ENCODE peak calls at places on chromosomes 11 and 22, in ten cellular contexts. One of them, this sample, is unnamed.
A peak's percentile ranks its signal among the peaks of the same experiment; 100 is the strongest.

GRCh38 chr11:123357990-123358827 is 71.9 kb upstream of the GRAMD1B start:
- DNase-seq in heart left ventricle: peak; percentile 65
- DNase-seq in uterus: no peak
- DNase-seq in H1: peak; percentile 68
- DNase-seq in tibial nerve: no peak
- DNase-seq in endothelial cell of umbilical vein: no peak
- DNase-seq in GM12892: peak; percentile 50
- DNase-seq in IMR-90: peak; percentile 2
- DNase-seq in A549: no peak
- DNase-seq in body of pancreas: no peak
- DNase-seq in this sample: no peak

GRCh38 chr11:35615911-35616900 is 2.1 kb upstream of the FJX1 start:
- DNase-seq in H1: no peak
- DNase-seq in heart left ventricle: no peak
- DNase-seq in tibial nerve: no peak
- DNase-seq in A549: peak; percentile 52
- DNase-seq in IMR-90: peak; percentile 74
- DNase-seq in endothelial cell of umbilical vein: peak; percentile 61
- DNase-seq in GM12892: no peak
- DNase-seq in uterus: peak; percentile 28
- DNase-seq in body of pancreas: no peak
- DNase-seq in this sample: peak; percentile 42

GRCh38 chr11:24513837-24514594 is 17.2 kb downstream of the LUZP2 start:
- DNase-seq in H1: no peak
- DNase-seq in endothelial cell of umbilical vein: no peak
- DNase-seq in tibial nerve: no peak
- DNase-seq in body of pancreas: no peak
- DNase-seq in uterus: no peak
- DNase-seq in IMR-90: no peak
- DNase-seq in GM12892: no peak
- DNase-seq in heart left ventricle: no peak
- DNase-seq in A549: no peak
- DNase-seq in this sample: no peak

GRCh38 chr11:119046489-119046888 is 10.5 kb downstream of the HYOU1 start:
- DNase-seq in H1: no peak
- DNase-seq in body of pancreas: no peak
- DNase-seq in A549: no peak
- DNase-seq in tibial nerve: no peak
- DNase-seq in IMR-90: no peak
- DNase-seq in endothelial cell of umbilical vein: no peak
- DNase-seq in heart left ventricle: no peak
- DNase-seq in GM12892: no peak
- DNase-seq in uterus: no peak
- DNase-seq in this sample: no peak

GRCh38 chr11:131978351-131978750 is 607.9 kb downstream of the NTM start:
- DNase-seq in A549: no peak
- DNase-seq in heart left ventricle: no peak
- DNase-seq in IMR-90: no peak
- DNase-seq in GM12892: no peak
- DNase-seq in endothelial cell of umbilical vein: no peak
- DNase-seq in H1: no peak
- DNase-seq in body of pancreas: no peak
- DNase-seq in tibial nerve: no peak
- DNase-seq in uterus: no peak
- DNase-seq in this sample: no peak

GRCh38 chr11:41457216-41458014 is 2.0 kb downstream of the LRRC4C start:
- DNase-seq in A549: no peak
- DNase-seq in H1: no peak
- DNase-seq in body of pancreas: no peak
- DNase-seq in IMR-90: no peak
- DNase-seq in GM12892: no peak
- DNase-seq in tibial nerve: no peak
- DNase-seq in endothelial cell of umbilical vein: no peak
- DNase-seq in heart left ventricle: no peak
- DNase-seq in uterus: no peak
- DNase-seq in this sample: no peak

GRCh38 chr22:40606306-40606705 is 30.2 kb downstream of the MRTFA start:
- DNase-seq in body of pancreas: no peak
- DNase-seq in uterus: no peak
- DNase-seq in endothelial cell of umbilical vein: no peak
- DNase-seq in GM12892: no peak
- DNase-seq in tibial nerve: no peak
- DNase-seq in A549: no peak
- DNase-seq in heart left ventricle: no peak
- DNase-seq in H1: no peak
- DNase-seq in IMR-90: no peak
- DNase-seq in this sample: no peak

GRCh38 chr11:2271327-2272240 is 1.2 kb upstream of the ASCL2 start:
- DNase-seq in A549: no peak
- DNase-seq in H1: peak; percentile 56
- DNase-seq in tibial nerve: no peak
- DNase-seq in IMR-90: no peak
- DNase-seq in uterus: no peak
- DNase-seq in GM12892: no peak
- DNase-seq in heart left ventricle: no peak
- DNase-seq in body of pancreas: no peak
- DNase-seq in endothelial cell of umbilical vein: no peak
- DNase-seq in this sample: no peak

GRCh38 chr11:123973816-123974215 is 3.8 kb downstream of the OR10S1 start:
- DNase-seq in tibial nerve: no peak
- DNase-seq in body of pancreas: no peak
- DNase-seq in IMR-90: peak; percentile 4
- DNase-seq in H1: no peak
- DNase-seq in GM12892: no peak
- DNase-seq in endothelial cell of umbilical vein: peak; percentile 96
- DNase-seq in A549: no peak
- DNase-seq in heart left ventricle: no peak
- DNase-seq in uterus: no peak
- DNase-seq in this sample: peak; percentile 9

DNA sequence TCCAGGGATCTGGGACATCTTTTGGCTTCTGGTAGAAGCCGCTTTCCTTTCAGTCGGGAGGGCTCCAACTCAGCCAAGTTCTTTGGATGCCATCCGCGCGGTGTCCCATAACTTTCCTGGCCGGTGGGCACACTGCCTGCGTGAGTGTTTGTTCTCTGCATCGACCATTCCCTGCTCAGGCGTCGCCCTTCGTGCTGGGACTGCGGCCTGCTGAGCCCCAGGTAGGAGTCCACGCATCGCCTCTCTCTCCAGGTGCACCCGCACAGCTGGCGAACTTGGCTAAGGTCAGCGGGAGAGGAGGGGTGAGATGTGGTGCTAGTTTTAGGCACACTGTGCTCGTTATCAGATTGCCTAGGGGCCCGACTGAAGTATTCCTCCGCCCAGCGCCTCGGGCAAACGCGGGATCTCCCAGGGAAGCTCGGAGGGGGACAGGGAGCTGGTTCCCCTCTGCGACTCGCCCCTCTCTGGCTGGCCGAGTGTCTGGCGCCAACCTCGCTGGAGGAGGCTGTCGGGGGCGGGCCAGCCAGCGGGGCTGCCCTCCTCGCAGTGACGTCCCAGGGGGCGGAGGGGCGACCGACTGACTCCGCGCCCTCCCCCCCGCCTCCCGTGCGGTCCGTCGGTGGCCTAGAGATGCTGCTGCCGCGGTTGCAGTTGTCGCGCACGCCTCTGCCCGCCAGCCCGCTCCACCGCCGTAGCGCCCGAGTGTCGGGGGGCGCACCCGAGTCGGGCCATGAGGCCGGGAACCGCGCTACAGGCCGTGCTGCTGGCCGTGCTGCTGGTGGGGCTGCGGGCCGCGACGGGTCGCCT is at the start of gene LAYN:
- DNase-seq in A549: no peak
- DNase-seq in uterus: peak; percentile 69
- DNase-seq in IMR-90: peak; percentile 62
- DNase-seq in H1: peak; percentile 76
- DNase-seq in body of pancreas: peak; percentile 13
- DNase-seq in GM12892: peak; percentile 23
- DNase-seq in endothelial cell of umbilical vein: no peak
- DNase-seq in heart left ventricle: peak; percentile 76
- DNase-seq in tibial nerve: no peak
- DNase-seq in this sample: peak; percentile 55
- TF ChIP-seq POLR2A in A549: no peak
- TF ChIP-seq POLR2A in uterus: peak; percentile 38
- TF ChIP-seq POLR2A in IMR-90: peak; percentile 79
- TF ChIP-seq POLR2A in H1: no peak
- TF ChIP-seq POLR2A in body of pancreas: no peak
- TF ChIP-seq POLR2A in GM12892: no peak
- TF ChIP-seq POLR2A in endothelial cell of umbilical vein: no peak
- TF ChIP-seq POLR2A in heart left ventricle: no peak
- TF ChIP-seq POLR2A in tibial nerve: no peak
- TF ChIP-seq POLR2A in this sample: peak; percentile 50

GRCh38 chr11:69010964-69011623 is 2.0 kb downstream of the MRGPRF start:
- DNase-seq in IMR-90: peak; percentile 77
- DNase-seq in heart left ventricle: peak; percentile 86
- DNase-seq in A549: no peak
- DNase-seq in GM12892: no peak
- DNase-seq in endothelial cell of umbilical vein: no peak
- DNase-seq in body of pancreas: peak; percentile 57
- DNase-seq in tibial nerve: peak; percentile 72
- DNase-seq in H1: peak; percentile 88
- DNase-seq in uterus: peak; percentile 88
- DNase-seq in this sample: peak; percentile 58
- TF ChIP-seq POLR2A in IMR-90: no peak
- TF ChIP-seq POLR2A in heart left ventricle: no peak
- TF ChIP-seq POLR2A in A549: no peak
- TF ChIP-seq POLR2A in GM12892: no peak
- TF ChIP-seq POLR2A in endothelial cell of umbilical vein: no peak
- TF ChIP-seq POLR2A in body of pancreas: peak; percentile 33
- TF ChIP-seq POLR2A in tibial nerve: peak; percentile 56
- TF ChIP-seq POLR2A in H1: no peak
- TF ChIP-seq POLR2A in uterus: peak; percentile 75
- TF ChIP-seq POLR2A in this sample: no peak

GRCh38 chr22:42721045-42721434 is 370 bp upstream of the A4GALT start:
- DNase-seq in uterus: no peak
- DNase-seq in endothelial cell of umbilical vein: no peak
- DNase-seq in IMR-90: no peak
- DNase-seq in body of pancreas: no peak
- DNase-seq in A549: no peak
- DNase-seq in heart left ventricle: no peak
- DNase-seq in GM12892: no peak
- DNase-seq in H1: no peak
- DNase-seq in tibial nerve: no peak
- DNase-seq in this sample: no peak

GRCh38 chr22:42717197-42717967 is 3.3 kb downstream of the A4GALT start:
- DNase-seq in tibial nerve: no peak
- DNase-seq in heart left ventricle: no peak
- DNase-seq in IMR-90: no peak
- DNase-seq in H1: no peak
- DNase-seq in body of pancreas: no peak
- DNase-seq in GM12892: no peak
- DNase-seq in endothelial cell of umbilical vein: no peak
- DNase-seq in A549: no peak
- DNase-seq in uterus: peak; percentile 82
- DNase-seq in this sample: no peak

GRCh38 chr22:42719656-42720262 is 911 bp downstream of the A4GALT start:
- DNase-seq in uterus: no peak
- DNase-seq in tibial nerve: no peak
- DNase-seq in H1: no peak
- DNase-seq in A549: no peak
- DNase-seq in heart left ventricle: no peak
- DNase-seq in IMR-90: no peak
- DNase-seq in endothelial cell of umbilical vein: no peak
- DNase-seq in GM12892: no peak
- DNase-seq in body of pancreas: no peak
- DNase-seq in this sample: no peak

GRCh38 chr22:42720263-42721044 is at the start of gene A4GALT:
- DNase-seq in endothelial cell of umbilical vein: no peak
- DNase-seq in uterus: no peak
- DNase-seq in body of pancreas: no peak
- DNase-seq in A549: no peak
- DNase-seq in tibial nerve: no peak
- DNase-seq in H1: peak; percentile 71
- DNase-seq in heart left ventricle: no peak
- DNase-seq in IMR-90: no peak
- DNase-seq in GM12892: no peak
- DNase-seq in this sample: no peak

GRCh38 chr22:42719133-42719532 is 1.5 kb downstream of the A4GALT start:
- DNase-seq in endothelial cell of umbilical vein: no peak
- DNase-seq in A549: no peak
- DNase-seq in heart left ventricle: no peak
- DNase-seq in body of pancreas: no peak
- DNase-seq in uterus: no peak
- DNase-seq in GM12892: no peak
- DNase-seq in IMR-90: no peak
- DNase-seq in H1: no peak
- DNase-seq in tibial nerve: no peak
- DNase-seq in this sample: no peak
- TF ChIP-seq POLR2A in endothelial cell of umbilical vein: no peak
- TF ChIP-seq POLR2A in A549: no peak
- TF ChIP-seq POLR2A in heart left ventricle: no peak
- TF ChIP-seq POLR2A in body of pancreas: no peak
- TF ChIP-seq POLR2A in uterus: no peak
- TF ChIP-seq POLR2A in GM12892: no peak
- TF ChIP-seq POLR2A in IMR-90: no peak
- TF ChIP-seq POLR2A in H1: no peak
- TF ChIP-seq POLR2A in tibial nerve: no peak
- TF ChIP-seq POLR2A in this sample: no peak

DNA sequence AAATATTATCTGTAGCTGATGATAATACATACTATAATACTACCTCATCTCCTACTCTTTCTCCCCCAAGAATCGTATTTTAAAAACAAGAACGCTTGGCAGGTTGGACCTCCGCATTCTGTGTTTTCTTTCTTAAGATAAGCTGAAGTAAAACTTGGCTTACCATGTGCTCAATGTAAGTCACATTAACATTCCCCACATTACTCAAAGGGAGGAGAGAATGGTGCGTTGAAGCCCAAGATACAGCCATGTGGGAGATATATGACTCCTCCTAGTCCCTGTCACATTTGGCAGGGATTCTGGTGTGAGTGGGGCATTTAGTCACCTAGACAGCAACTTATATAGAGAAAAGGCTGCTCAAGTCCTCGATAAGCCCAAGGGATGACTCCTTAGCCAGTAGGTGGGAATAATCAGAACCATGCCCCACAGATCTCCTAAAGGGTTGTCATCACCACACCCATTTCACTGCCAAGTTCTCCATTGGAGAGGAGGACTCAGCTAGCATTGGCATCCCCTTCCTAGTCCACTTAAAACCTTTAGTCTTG is 4.6 kb downstream of the PRSS23 start:
- DNase-seq in tibial nerve: no peak
- DNase-seq in heart left ventricle: no peak
- DNase-seq in GM12892: no peak
- DNase-seq in H1: no peak
- DNase-seq in A549: no peak
- DNase-seq in body of pancreas: no peak
- DNase-seq in endothelial cell of umbilical vein: no peak
- DNase-seq in uterus: no peak
- DNase-seq in IMR-90: no peak
- DNase-seq in this sample: no peak
- TF ChIP-seq POLR2A in tibial nerve: no peak
- TF ChIP-seq POLR2A in heart left ventricle: no peak
- TF ChIP-seq POLR2A in GM12892: no peak
- TF ChIP-seq POLR2A in H1: no peak
- TF ChIP-seq POLR2A in A549: no peak
- TF ChIP-seq POLR2A in body of pancreas: no peak
- TF ChIP-seq POLR2A in endothelial cell of umbilical vein: no peak
- TF ChIP-seq POLR2A in uterus: no peak
- TF ChIP-seq POLR2A in IMR-90: no peak
- TF ChIP-seq POLR2A in this sample: no peak